ENCODE peak calls at places on chromosomes 1 and 21, in five cellular contexts. K is stimulated activated CD8-positive, alpha-beta memory T cell treated with anti-CD3 and anti-CD28 coated beads, Interleukin-2, amount 100 ng/mL, for 48 hours; A is CD4-positive, CD25-positive, alpha-beta regulatory T cell; V is AG10803; O is memory B cell. E is an unnamed sample.

GRCh38 chr1:223860051-223860559 is 14.4 kb upstream of the TP53BP2 start:
- DNase-seq in K (no peak), O (no peak), V (no peak), A (no peak), E (no peak)

GRCh38 chr1:198201956-198202784 is 45.4 kb downstream of the NEK7 start:
- DNase-seq in V (no peak), A (peak), K (peak), O (no peak), E (no peak)

GRCh38 chr21:45405819-45406762 is 1.1 kb downstream of the COL18A1 start:
- DNase-seq in K (no peak), A (no peak), O (no peak), V (no peak), E (peak)

GRCh38 chr1:20358761-20359263 is 68.1 kb downstream of the VWA5B1 start:
- DNase-seq in V (peak), O (no peak), K (no peak), A (no peak), E (no peak)

GRCh38 chr1:232110281-232111090 is 483.9 kb downstream of the DISC1 start:
- DNase-seq in A (no peak), O (no peak), V (peak), K (no peak), E (no peak)

GRCh38 chr1:116001739-116002487 is 25.6 kb downstream of the SLC22A15 start:
- DNase-seq in O (no peak), V (no peak), A (no peak), K (no peak), E (no peak)

GRCh38 chr1:67684526-67685066 is 405 bp upstream of the GADD45A start:
- DNase-seq in O (no peak), A (no peak), V (no peak), K (no peak), E (no peak)

GRCh38 chr1:21329209-21329844 is 39.1 kb upstream of the ECE1 start:
- DNase-seq in K (no peak), A (peak), O (no peak), V (no peak), E (no peak)

E was measured in T1000.